ENCODE peak calls at places on chromosomes 3 and 15, in five cellular contexts. P is PC-9, X is upper lobe of left lung, O is cardiac muscle cell, V is uterus. I is an unnamed sample. For H3K4me1, the result is how much of the 10 kb centered on the place peaks cover.

GRCh38 chr3:79871656-79872055 is 103.9 kb upstream of the ROBO1 start:
- DNase-seq in P (peak), O (peak), X (no peak), V (no peak), I (no peak)

GRCh38 chr3:151580592-151580991 is 119.7 kb upstream of the IGSF10 start:
- DNase-seq in P (no peak), X (no peak), V (no peak), O (peak), I (no peak)

GRCh38 chr3:129246636-129247035 is 2.8 kb upstream of the COPG1 start:
- DNase-seq in P (no peak), X (no peak), V (no peak), O (no peak), I (no peak)

GRCh38 chr3:137121704-137122314 is 164.0 kb downstream of the IL20RB start:
- DNase-seq in O (peak), X (no peak), P (no peak), V (no peak), I (no peak)

GRCh38 chr3:36944012-36944640 is 728 bp downstream of the TRANK1 start:
- DNase-seq in O (peak), V (peak), X (no peak), P (no peak), I (peak)

GRCh38 chr3:141235661-141236171 is 4.1 kb downstream of the PXYLP1 start:
- DNase-seq in O (no peak), V (no peak), X (no peak), P (no peak), I (no peak)

GRCh38 chr3:62131620-62132019 is 241.7 kb downstream of the FEZF2 start:
- DNase-seq in V (no peak), X (no peak), P (no peak), O (peak), I (no peak)

GRCh38 chr3:39473452-39474125 is 6.1 kb downstream of the MOBP start:
- DNase-seq in X (no peak), V (no peak), O (no peak), P (no peak), I (no peak)

GRCh38 chr15:57914350-57915055 is 151.0 kb downstream of the ALDH1A2 start:
- DNase-seq in O (no peak), P (no peak), V (no peak), X (peak), I (no peak)

GRCh38 chr3:16474920-16475319 is 38.6 kb downstream of the RFTN1 start:
- DNase-seq in X (no peak), P (no peak), O (peak), V (no peak), I (no peak)

GRCh38 chr3:52998781-52999509 is 46.9 kb downstream of the SFMBT1 start:
- DNase-seq in P (no peak), X (peak), V (no peak), O (no peak), I (no peak)

GRCh38 chr15:70741677-70742293 is 21.6 kb downstream of the UACA start:
- DNase-seq in V (no peak), O (peak), X (no peak), P (peak), I (no peak)

GRCh38 chr15:70741107-70741511 is 22.2 kb downstream of the UACA start:
- DNase-seq in X (no peak), O (peak), P (peak), V (peak), I (no peak)

GRCh38 chr15:70748281-70748747 is 15.0 kb downstream of the UACA start:
- DNase-seq in P (no peak), V (peak), X (no peak), O (no peak), I (no peak)

DNA sequence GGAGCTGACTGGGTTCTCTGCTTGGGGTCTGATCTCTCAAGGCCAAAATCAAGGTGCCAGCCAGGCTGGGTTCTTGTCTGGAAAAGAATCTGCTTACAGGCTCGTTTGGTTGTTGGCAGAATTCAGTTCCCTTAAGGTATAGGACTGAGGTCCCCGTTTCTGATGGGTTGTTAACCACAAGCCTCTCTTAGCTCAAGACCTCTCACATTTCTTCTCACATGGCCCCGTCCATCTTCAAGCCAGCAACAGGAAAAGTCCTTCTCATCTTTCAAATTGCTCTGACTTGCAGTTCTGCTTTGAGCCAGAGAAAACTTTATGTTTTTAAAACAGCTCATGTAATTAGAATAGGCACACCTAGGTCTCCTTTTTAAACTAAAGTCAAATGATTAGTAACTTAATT is 20.4 kb downstream of the UACA start:
- DNase-seq in X (no peak), O (peak), V (no peak), P (no peak), I (no peak)
- H3K4me1 ChIP-seq in X (under half), O (under half), V (under half), P (under half), I (under half)

GRCh38 chr15:39488498-39488897 is 92.4 kb upstream of the THBS1 start:
- DNase-seq in O (peak), X (no peak), V (peak), P (no peak), I (no peak)
- H3K4me1 ChIP-seq in O (under half), X (under half), V (under half), P (under half), I (under half)

GRCh38 chr3:178950676-178951075 is 120.9 kb downstream of the ZMAT3 start:
- DNase-seq in P (no peak), V (no peak), O (no peak), X (no peak), I (no peak)

GRCh38 chr3:178948546-178948945 is 123.1 kb downstream of the ZMAT3 start:
- DNase-seq in O (no peak), P (no peak), V (no peak), X (no peak), I (no peak)

GRCh38 chr3:178949896-178950295 is 121.7 kb downstream of the ZMAT3 start:
- DNase-seq in O (no peak), X (no peak), P (no peak), V (no peak), I (no peak)

GRCh38 chr3:178947738-178948137 is 123.9 kb downstream of the ZMAT3 start:
- DNase-seq in X (no peak), O (no peak), P (no peak), V (no peak), I (no peak)
- H3K4me1 ChIP-seq in X (under half), O (under half), P (under half), V (under half), I (under half)

GRCh38 chr3:33071946-33072345 is 25.0 kb downstream of the GLB1 start:
- DNase-seq in X (no peak), V (no peak), P (no peak), O (no peak), I (no peak)

GRCh38 chr3:33075996-33076395 is 20.9 kb downstream of the GLB1 start:
- DNase-seq in V (no peak), P (no peak), X (no peak), O (peak), I (no peak)

GRCh38 chr3:33067484-33067883 is 29.5 kb downstream of the GLB1 start:
- DNase-seq in P (peak), X (no peak), V (no peak), O (peak), I (no peak)

GRCh38 chr3:33074217-33075067 is 22.5 kb downstream of the GLB1 start:
- DNase-seq in O (peak), P (peak), V (peak), X (no peak), I (no peak)

GRCh38 chr3:33071181-33071580 is 25.8 kb downstream of the GLB1 start:
- DNase-seq in X (no peak), P (no peak), O (no peak), V (no peak), I (no peak)
- H3K4me1 ChIP-seq in X (under half), P (under half), O (under half), V (under half), I (under half)

GRCh38 chr3:99931059-99931458 is 113.4 kb downstream of the CMSS1 start:
- DNase-seq in X (no peak), O (no peak), V (no peak), P (no peak), I (no peak)

GRCh38 chr3:99928758-99929408 is 111.2 kb downstream of the CMSS1 start:
- DNase-seq in X (no peak), P (no peak), V (no peak), O (no peak), I (no peak)

GRCh38 chr3:99927651-99928390 is 110.2 kb downstream of the CMSS1 start:
- DNase-seq in P (no peak), O (no peak), X (no peak), V (no peak), I (no peak)

GRCh38 chr3:99925584-99925983 is 107.9 kb downstream of the CMSS1 start:
- DNase-seq in O (peak), X (no peak), V (peak), P (peak), I (no peak)

GRCh38 chr3:99929409-99930139 is 111.9 kb downstream of the CMSS1 start:
- DNase-seq in V (peak), X (no peak), O (peak), P (no peak), I (peak)
- H3K4me1 ChIP-seq in V (under half), X (under half), O (under half), P (under half), I (under half)

GRCh38 chr3:132596326-132596725 is 744 bp upstream of the ACKR4 start:
- DNase-seq in X (no peak), O (no peak), P (no peak), V (no peak), I (no peak)
- H3K4me1 ChIP-seq in X (under half), O (under half), P (under half), V (under half), I (under half)

GRCh38 chr3:57981483-57982087 is 26.6 kb upstream of the FLNB start:
- DNase-seq in P (no peak), V (no peak), X (peak), O (no peak), I (no peak)
- H3K4me1 ChIP-seq in P (half or more), V (under half), X (under half), O (under half), I (under half)

GRCh38 chr3:196220991-196221390 is 4.7 kb downstream of the SLC51A start:
- DNase-seq in V (no peak), P (no peak), O (no peak), X (no peak), I (no peak)
- H3K4me1 ChIP-seq in V (under half), P (under half), O (under half), X (under half), I (under half)

GRCh38 chr3:14410501-14411165 is 8.2 kb downstream of the SLC6A6 start:
- DNase-seq in X (no peak), V (no peak), P (peak), O (peak), I (no peak)
- H3K4me1 ChIP-seq in X (half or more), V (under half), P (half or more), O (under half), I (under half)

GRCh38 chr3:194549853-194550252 is 63.1 kb upstream of the ATP13A3 start:
- DNase-seq in P (no peak), O (no peak), X (no peak), V (no peak), I (no peak)

GRCh38 chr3:194543550-194543949 is 56.7 kb upstream of the ATP13A3 start:
- DNase-seq in P (peak), X (no peak), O (no peak), V (no peak), I (no peak)

GRCh38 chr3:194547042-194547441 is 60.2 kb upstream of the ATP13A3 start:
- DNase-seq in P (no peak), X (no peak), O (no peak), V (no peak), I (no peak)

GRCh38 chr3:194552327-194552949 is 65.6 kb upstream of the ATP13A3 start:
- DNase-seq in V (no peak), X (no peak), O (no peak), P (no peak), I (no peak)

DNA sequence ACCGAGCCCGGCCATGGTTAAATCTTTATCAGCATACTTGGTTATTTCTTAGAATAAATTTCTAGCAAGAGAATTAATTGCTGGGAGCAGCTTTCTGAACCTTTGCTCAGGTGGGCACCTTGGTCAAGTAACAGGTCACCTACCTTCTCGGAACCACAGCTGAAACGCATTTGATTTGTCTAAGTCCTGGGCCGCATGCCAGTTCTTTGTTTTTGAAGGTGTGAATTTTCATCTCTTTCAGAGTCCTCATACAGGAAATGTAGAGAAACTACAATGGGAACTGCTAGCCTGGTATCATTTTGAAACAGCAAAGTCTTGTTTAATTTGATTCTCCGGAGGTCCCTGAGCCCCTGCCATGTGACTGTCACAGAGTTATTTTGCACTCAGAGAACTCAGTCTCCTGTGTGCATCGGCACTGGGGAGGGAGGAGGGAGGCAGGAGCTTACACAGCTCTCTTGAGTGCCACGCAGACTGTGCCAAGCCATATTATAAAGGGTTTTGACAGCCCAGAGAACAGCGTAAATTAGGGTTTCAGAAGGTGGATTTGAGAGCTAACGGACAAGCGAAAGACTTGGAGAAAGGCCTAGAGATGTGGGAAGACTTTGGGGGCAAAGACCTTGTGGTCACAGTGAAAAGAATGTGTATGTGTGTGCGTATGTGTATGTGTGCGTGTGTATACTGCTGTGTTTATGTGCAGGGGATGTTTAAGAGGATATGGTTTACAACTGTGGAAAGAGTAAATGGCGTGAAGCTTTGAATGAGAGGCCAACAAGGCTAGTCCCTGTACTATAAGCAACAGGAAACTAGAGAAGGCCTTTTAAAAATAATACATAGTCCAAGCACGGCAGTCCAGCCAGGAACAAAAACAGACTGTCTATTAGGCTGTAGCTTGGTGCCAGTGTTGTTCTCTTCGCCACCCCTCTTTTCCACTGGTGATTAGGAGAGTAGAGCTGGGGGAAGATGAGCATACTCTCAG is 61.8 kb upstream of the ATP13A3 start:
- DNase-seq in P (no peak), O (peak), V (no peak), X (no peak), I (no peak)
- H3K4me1 ChIP-seq in P (under half), O (under half), V (under half), X (under half), I (under half)